ENCODE peak calls at places on chromosomes 13 and 19, in five cellular contexts. Q is ovary, Y is testis, F is breast epithelium, Z is vagina. H is an unnamed sample.
A peak's percentile ranks its signal among the peaks of the same experiment; 100 is the strongest.

GRCh38 chr13:44573790-44574465 is 2.2 kb downstream of the TSC22D1 start:
- DNase-seq in Q (no peak), Y (no peak), F (no peak), Z (no peak), H (no peak)

GRCh38 chr13:32496574-32497160 is 41.9 kb downstream of the N4BP2L2 start:
- DNase-seq in Q (no peak), Y (no peak), F (no peak), Z (no peak), H (no peak)

GRCh38 chr19:46840157-46840942 is 10.3 kb downstream of the AP2S1 start:
- DNase-seq in Q (peak; percentile 77), Y (peak; percentile 68), F (no peak), Z (no peak), H (peak; percentile 48)

GRCh38 chr13:106753241-106753640 is 185.3 kb upstream of the ARGLU1 start:
- DNase-seq in Q (no peak), Y (no peak), F (no peak), Z (no peak), H (peak; percentile 26)

GRCh38 chr19:1690570-1691307 is 38.3 kb upstream of the TCF3 start:
- DNase-seq in Q (no peak), Y (peak; percentile 84), F (no peak), Z (no peak), H (no peak)

GRCh38 chr13:46057251-46058015 is 4.9 kb upstream of the ZC3H13 start:
- DNase-seq in Q (no peak), Y (no peak), F (no peak), Z (no peak), H (no peak)

GRCh38 chr19:46279177-46279576 is 17.7 kb upstream of the HIF3A start:
- DNase-seq in Q (no peak), Y (no peak), F (no peak), Z (no peak), H (no peak)

GRCh38 chr13:27979765-27980279 is 8.7 kb downstream of the URAD start:
- DNase-seq in Q (no peak), Y (no peak), F (no peak), Z (no peak), H (no peak)

GRCh38 chr13:109157275-109157674 is 527.9 kb downstream of the MYO16 start:
- DNase-seq in Q (no peak), Y (no peak), F (no peak), Z (no peak), H (no peak)

GRCh38 chr19:41297628-41298326 is 12.2 kb upstream of the CCDC97 start:
- DNase-seq in Q (no peak), Y (no peak), F (no peak), Z (no peak), H (no peak)
- H3K4me1 ChIP-seq in Q (no peaks in the 10 kb centered on the region), Y (peaks cover 33% of the 10 kb centered on the region), F (peaks cover 43% of the 10 kb centered on the region), Z (peaks cover 49% of the 10 kb centered on the region), H (peaks cover 70% of the 10 kb centered on the region)

DNA sequence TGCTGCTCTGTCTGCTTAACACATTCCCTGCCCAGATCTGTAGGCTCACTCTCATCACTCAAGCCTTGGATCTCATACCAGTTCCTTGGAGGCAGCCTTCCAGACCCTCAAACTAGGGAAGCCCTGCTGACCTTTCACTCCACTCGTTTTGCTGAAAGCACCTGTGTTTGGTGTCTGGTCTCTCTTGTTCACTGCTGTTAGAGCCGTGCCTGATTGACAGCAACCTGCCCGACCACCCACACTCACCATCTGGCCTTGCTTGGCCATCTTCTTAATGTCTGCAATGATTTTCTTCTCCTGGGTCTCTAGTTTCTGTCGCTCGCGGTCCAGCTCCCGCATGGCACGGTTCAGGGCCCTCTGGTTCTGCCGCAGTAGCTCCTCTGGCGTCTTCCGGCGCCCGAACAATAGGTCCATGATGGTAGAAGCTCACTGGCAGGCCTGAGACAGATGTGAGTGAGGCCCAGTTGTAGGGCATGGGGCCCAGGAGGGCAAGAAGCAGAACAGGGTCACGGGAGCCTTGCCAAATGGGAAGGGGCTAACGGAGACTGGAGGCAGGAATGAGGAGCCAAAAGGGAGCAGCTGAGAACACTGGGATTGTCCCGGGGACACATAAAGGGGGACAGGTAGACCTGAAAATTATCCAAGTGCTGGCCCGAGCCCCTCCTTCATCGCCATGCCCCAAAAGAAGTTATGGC is 959 bp downstream of the CHMP2A start:
- DNase-seq in Q (no peak), Y (no peak), F (no peak), Z (no peak), H (no peak)
- TF ChIP-seq POLR2A in Q (no peak), Y (no peak), F (no peak), Z (no peak), H (no peak)

GRCh38 chr19:8147579-8147978 is 1.8 kb downstream of the FBN3 start:
- DNase-seq in Q (no peak), Y (no peak), F (no peak), Z (no peak), H (no peak)

GRCh38 chr19:8146877-8147575 is 2.4 kb downstream of the FBN3 start:
- DNase-seq in Q (peak; percentile 45), Y (no peak), F (no peak), Z (no peak), H (no peak)

GRCh38 chr19:8149261-8150094 is at the start of gene FBN3:
- DNase-seq in Q (no peak), Y (no peak), F (no peak), Z (no peak), H (no peak)

GRCh38 chr19:8148410-8149231 is 771 bp downstream of the FBN3 start:
- DNase-seq in Q (no peak), Y (no peak), F (no peak), Z (no peak), H (no peak)

GRCh38 chr19:8148088-8148409 is 1.3 kb downstream of the FBN3 start:
- DNase-seq in Q (no peak), Y (no peak), F (no peak), Z (no peak), H (no peak)
- H3K27ac ChIP-seq in Q (no peak overlapping the region), Y (no peak overlapping the region), F (no peak overlapping the region), Z (no peak overlapping the region), H (no peak overlapping the region)

DNA sequence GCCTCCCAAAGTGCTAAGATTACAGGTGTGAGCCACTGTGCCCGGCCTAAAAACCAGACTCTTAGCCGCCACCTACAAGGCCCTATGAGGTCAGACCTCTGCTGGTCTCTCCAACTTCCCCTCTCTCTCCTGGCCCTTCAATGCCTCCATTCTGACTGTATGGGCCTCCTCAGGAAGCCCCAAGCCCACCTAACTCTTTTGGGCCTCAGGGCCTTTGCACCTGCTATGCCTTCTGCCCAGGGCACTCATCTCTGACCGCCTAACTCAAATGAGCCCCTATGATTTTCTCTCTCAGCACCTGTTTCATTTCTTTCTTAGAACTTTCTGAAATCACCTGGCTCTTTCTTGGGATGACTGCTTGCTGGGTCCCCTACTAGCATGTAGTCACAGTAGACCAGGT is 6.4 kb downstream of the WIZ start:
- DNase-seq in Q (no peak), Y (no peak), F (no peak), Z (no peak), H (no peak)
- H3K4me1 ChIP-seq in Q (no peaks in the 10 kb centered on the region), Y (no peaks in the 10 kb centered on the region), F (no peaks in the 10 kb centered on the region), Z (peaks cover 2% of the 10 kb centered on the region), H (peaks cover 3% of the 10 kb centered on the region)

GRCh38 chr19:6060600-6061391 is 49.5 kb downstream of the RFX2 start:
- DNase-seq in Q (no peak), Y (peak; percentile 10), F (peak; percentile 59), Z (no peak), H (no peak)
- TF ChIP-seq POLR2A in Q (no peak), Y (no peak), F (no peak), Z (no peak), H (no peak)

DNA sequence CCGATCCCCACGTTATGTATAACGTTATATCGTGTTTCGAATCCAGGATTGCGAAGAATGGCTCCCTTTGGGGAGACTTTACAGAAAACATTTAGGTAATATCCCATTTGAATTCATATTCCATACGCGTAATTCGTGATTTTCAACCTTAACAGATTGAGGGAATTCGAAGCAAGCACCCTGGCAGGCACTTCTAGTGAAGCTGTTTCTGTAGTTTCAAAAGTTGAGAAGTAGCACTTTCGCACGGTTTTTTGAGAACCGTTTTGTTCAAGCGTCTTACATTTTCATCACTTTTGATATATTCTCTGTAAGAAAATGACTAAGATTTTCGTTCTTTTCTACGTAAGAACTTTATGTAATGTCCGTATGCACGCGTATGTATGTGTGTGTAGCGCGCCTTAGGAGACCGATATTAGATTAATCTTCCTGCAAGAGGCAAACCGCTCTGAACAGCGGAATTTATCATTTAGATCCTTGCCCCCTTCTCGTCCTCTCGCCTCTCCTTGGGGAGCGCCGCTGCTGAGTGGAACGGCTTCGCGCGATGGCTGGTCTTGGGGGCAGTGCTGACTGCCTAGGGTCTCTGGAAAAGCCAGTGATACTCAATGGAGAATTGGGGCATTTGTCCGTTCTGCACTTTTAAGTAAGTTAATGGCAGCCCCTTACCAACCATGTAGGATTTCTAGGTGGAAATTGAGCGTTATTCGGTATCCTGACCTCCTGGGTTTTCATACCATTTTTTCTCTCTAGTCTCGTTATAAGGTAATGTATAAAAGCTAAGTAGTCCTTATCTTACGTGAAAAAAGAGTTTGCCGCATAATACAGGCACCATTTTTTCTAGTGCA is 4.8 kb downstream of the MAB21L1 start:
- DNase-seq in Q (no peak), Y (no peak), F (no peak), Z (no peak), H (no peak)
- H3K27ac ChIP-seq in Q (no peak overlapping the region), Y (no peak overlapping the region), F (peak overlapping the region; percentile 94), Z (peak overlapping the region; percentile 74), H (peak overlapping the region; percentile 69)

H was measured in heart left ventricle.